ENCODE peak calls at places on chromosomes 7 and 10, in eight cellular contexts. V is NCI-H446 treated with DMSO at 0.1 percent for 48 hours; L is AG08395; X is NCI-H226; A is AG10803; M is gastrocnemius medialis; K is dermis blood vessel endothelial cell; J is stimulated activated CD4-positive, alpha-beta T cell treated with anti-CD3 and anti-CD28 coated beads, Interleukin-1b, Interleukin-23, amount 100 ng/mL, for 4 hours. W is an unnamed sample.

GRCh38 chr10:133275683-133276092 is 980 bp downstream of the ADAM8 start:
- DNase-seq in V (no peak), L (no peak), X (no peak), A (no peak), M (no peak), K (no peak), J (peak), W (no peak)

GRCh38 chr7:20507157-20507556 is 108.3 kb upstream of the ABCB5 start:
- DNase-seq in V (no peak), L (no peak), X (no peak), A (no peak), M (no peak), K (peak), J (no peak), W (no peak)

GRCh38 chr7:41472427-41473125 is 230.3 kb downstream of the INHBA start:
- DNase-seq in V (no peak), L (peak), X (no peak), A (peak), M (no peak), K (no peak), J (no peak), W (no peak)

GRCh38 chr10:87575851-87576250 is 71.2 kb downstream of the MINPP1 start:
- DNase-seq in V (no peak), L (no peak), X (no peak), A (peak), M (no peak), K (no peak), J (no peak), W (no peak)

GRCh38 chr7:70474639-70475234 is 657.2 kb upstream of the GALNT17 start:
- DNase-seq in V (no peak), L (no peak), X (no peak), A (no peak), M (no peak), K (no peak), J (no peak), W (no peak)

GRCh38 chr10:24826022-24826421 is 102.3 kb upstream of the ARHGAP21 start:
- DNase-seq in V (no peak), L (peak), X (peak), A (peak), M (no peak), K (peak), J (no peak), W (no peak)

GRCh38 chr7:100048680-100049079 is 894 bp upstream of the ZSCAN21 start:
- DNase-seq in V (no peak), L (no peak), X (no peak), A (no peak), M (no peak), K (no peak), J (no peak), W (no peak)

GRCh38 chr7:111362660-111363059 is 199.6 kb downstream of the IMMP2L start:
- DNase-seq in V (no peak), L (peak), X (no peak), A (peak), M (no peak), K (no peak), J (no peak), W (no peak)

GRCh38 chr7:132836746-132837145 is 245.1 kb downstream of the CHCHD3 start:
- DNase-seq in V (no peak), L (peak), X (peak), A (peak), M (no peak), K (no peak), J (no peak), W (no peak)

GRCh38 chr10:98251399-98251798 is 16.6 kb downstream of the LOXL4 start:
- DNase-seq in V (no peak), L (no peak), X (no peak), A (no peak), M (no peak), K (no peak), J (no peak), W (no peak)

GRCh38 chr10:113960617-113961260 is 82.9 kb upstream of the ADRB1 start:
- DNase-seq in V (no peak), L (no peak), X (no peak), A (no peak), M (no peak), K (no peak), J (no peak), W (no peak)

GRCh38 chr10:62076872-62077271 is 175.4 kb downstream of the ARID5B start:
- DNase-seq in V (no peak), L (peak), X (peak), A (peak), M (no peak), K (peak), J (no peak), W (no peak)

GRCh38 chr7:34073676-34074075 is 168.3 kb downstream of the BMPER start:
- DNase-seq in V (no peak), L (peak), X (no peak), A (peak), M (peak), K (no peak), J (no peak), W (no peak)

GRCh38 chr7:131042269-131043160 is 285.2 kb upstream of the MKLN1 start:
- DNase-seq in V (no peak), L (no peak), X (peak), A (no peak), M (no peak), K (no peak), J (no peak), W (no peak)

GRCh38 chr10:3365630-3366029 is 193.0 kb upstream of the PITRM1 start:
- DNase-seq in V (no peak), L (no peak), X (no peak), A (no peak), M (no peak), K (peak), J (no peak), W (no peak)

GRCh38 chr7:151757274-151757673 is 119.6 kb downstream of the PRKAG2 start:
- DNase-seq in V (no peak), L (peak), X (no peak), A (peak), M (no peak), K (no peak), J (no peak), W (no peak)

GRCh38 chr10:82377608-82378007 is 502.6 kb downstream of the NRG3 start:
- DNase-seq in V (peak), L (no peak), X (no peak), A (no peak), M (no peak), K (no peak), J (no peak), W (no peak)

GRCh38 chr10:126669188-126669587 is 1.3 kb downstream of the C10orf90 start:
- DNase-seq in V (no peak), L (no peak), X (no peak), A (no peak), M (no peak), K (no peak), J (no peak), W (no peak)

GRCh38 chr7:128347573-128348147 is 4.0 kb upstream of the RBM28 start:
- DNase-seq in V (peak), L (peak), X (peak), A (peak), M (no peak), K (peak), J (peak), W (peak)

GRCh38 chr10:43041422-43042342 is 35.2 kb upstream of the RET start:
- DNase-seq in V (no peak), L (no peak), X (no peak), A (no peak), M (peak), K (no peak), J (no peak), W (peak)

GRCh38 chr10:62163024-62163423 is 105.6 kb downstream of the RTKN2 start:
- DNase-seq in V (no peak), L (no peak), X (no peak), A (no peak), M (no peak), K (no peak), J (no peak), W (no peak)

W was measured in uterus.